ENCODE peak calls at places on chromosomes 4 and X, in five cellular contexts. F, N, D, Z and H are unnamed samples.

GRCh38 chrX:103797691-103798090 is 21.1 kb downstream of the PLP1 start:
- DNase-seq in F (no peak), N (no peak), D (no peak), Z (peak; percentile 13), H (no peak)

GRCh38 chr4:68175562-68176155 is 46.0 kb upstream of the TMPRSS11F start:
- DNase-seq in F (peak; percentile 46), N (peak; percentile 70), D (peak; percentile 48), Z (peak; percentile 50), H (peak; percentile 51)

GRCh38 chrX:131792789-131793462 is 230.2 kb upstream of the STK26 start:
- DNase-seq in F (peak; percentile 32), N (no peak), D (no peak), Z (peak; percentile 30), H (peak; percentile 87)

GRCh38 chrX:101062171-101062570 is 10.3 kb upstream of the TRMT2B start:
- DNase-seq in F (no peak), N (no peak), D (no peak), Z (peak; percentile 18), H (no peak)

GRCh38 chr4:70225824-70226223 is at the start of gene FDCSP:
- DNase-seq in F (no peak), N (no peak), D (no peak), Z (no peak), H (no peak)

GRCh38 chr4:159273126-159273438 is 170.2 kb downstream of the RAPGEF2 start:
- DNase-seq in F (no peak), N (peak; percentile 47), D (no peak), Z (peak; percentile 46), H (no peak)

GRCh38 chr4:103786014-103786413 is 66.2 kb upstream of the TACR3 start:
- DNase-seq in F (peak; percentile 38), N (peak; percentile 48), D (peak; percentile 52), Z (peak; percentile 37), H (peak; percentile 51)

GRCh38 chr4:147340111-147340510 is 140.8 kb upstream of the EDNRA start:
- DNase-seq in F (no peak), N (no peak), D (no peak), Z (peak; percentile 69), H (no peak)

GRCh38 chr4:70991596-70991995 is 1.9 kb upstream of the DCK start:
- DNase-seq in F (no peak), N (no peak), D (no peak), Z (no peak), H (no peak)

GRCh38 chrX:23752740-23753435 is 9.8 kb upstream of the ACOT9 start:
- DNase-seq in F (no peak), N (no peak), D (no peak), Z (peak; percentile 94), H (no peak)

GRCh38 chrX:15854080-15854655 is 445 bp downstream of the AP1S2 start:
- DNase-seq in F (no peak), N (peak; percentile 87), D (peak; percentile 49), Z (peak; percentile 61), H (peak; percentile 54)

GRCh38 chr4:36278789-36279188 is 2.6 kb upstream of the DTHD1 start:
- DNase-seq in F (no peak), N (no peak), D (no peak), Z (no peak), H (no peak)

GRCh38 chr4:13980317-13980716 is 352.8 kb upstream of the BOD1L1 start:
- DNase-seq in F (no peak), N (no peak), D (no peak), Z (peak; percentile 89), H (no peak)

GRCh38 chr4:7660176-7660540 is 225.4 kb upstream of the PSAPL1 start:
- DNase-seq in F (no peak), N (no peak), D (no peak), Z (no peak), H (no peak)

GRCh38 chrX:124388562-124388961 is 42.2 kb downstream of the SH2D1A start:
- DNase-seq in F (peak; percentile 20), N (peak; percentile 65), D (peak; percentile 47), Z (peak; percentile 50), H (peak; percentile 40)

GRCh38 chr4:15964159-15964558 is 1.2 kb upstream of the FGFBP2 start:
- DNase-seq in F (no peak), N (no peak), D (peak; percentile 51), Z (peak; percentile 15), H (no peak)

GRCh38 chrX:20538974-20539373 is 272.3 kb upstream of the RPS6KA3 start:
- DNase-seq in F (no peak), N (no peak), D (no peak), Z (no peak), H (no peak)

GRCh38 chr4:93671093-93671492 is 157.5 kb upstream of the ATOH1 start:
- DNase-seq in F (no peak), N (no peak), D (no peak), Z (no peak), H (no peak)

GRCh38 chr4:189656551-189657165 is 284.0 kb upstream of the FRG1 start:
- DNase-seq in F (no peak), N (no peak), D (no peak), Z (no peak), H (peak; percentile 10)

GRCh38 chrX:65677954-65678469 is 10.6 kb downstream of the MSN start:
- DNase-seq in F (no peak), N (no peak), D (no peak), Z (peak; percentile 98), H (no peak)

GRCh38 chr4:8192748-8193738 is 6.0 kb upstream of the SH3TC1 start:
- DNase-seq in F (peak; percentile 80), N (no peak), D (no peak), Z (peak; percentile 43), H (peak; percentile 38)

GRCh38 chr4:58514299-58514698 is 1404.1 kb upstream of the IGFBP7 start:
- DNase-seq in F (no peak), N (peak; percentile 6), D (peak; percentile 21), Z (no peak), H (no peak)

GRCh38 chrX:99077099-99077498 is 1333.0 kb downstream of the PCDH19 start:
- DNase-seq in F (no peak), N (no peak), D (no peak), Z (no peak), H (no peak)

GRCh38 chr4:157204634-157205244 is 15.8 kb upstream of the GRIA2 start:
- DNase-seq in F (no peak), N (peak; percentile 30), D (peak; percentile 51), Z (no peak), H (no peak)

GRCh38 chr4:53693909-53694308 is 102.6 kb upstream of the LNX1 start:
- DNase-seq in F (no peak), N (no peak), D (no peak), Z (no peak), H (no peak)

GRCh38 chr4:19381068-19381467 is 870.6 kb upstream of the SLIT2 start:
- DNase-seq in F (no peak), N (no peak), D (no peak), Z (peak; percentile 78), H (no peak)

GRCh38 chr4:185018834-185019450 is 652 bp downstream of the HELT start:
- DNase-seq in F (no peak), N (no peak), D (no peak), Z (no peak), H (no peak)

GRCh38 chr4:131488772-131489171 is 1660.3 kb upstream of the PCDH10 start:
- DNase-seq in F (no peak), N (no peak), D (no peak), Z (no peak), H (no peak)

GRCh38 chrX:148580016-148580415 is 79.6 kb downstream of the AFF2 start:
- DNase-seq in F (no peak), N (no peak), D (no peak), Z (no peak), H (no peak)